ENCODE peak calls at places on chromosomes 12 and 14, in four cellular contexts. B is breast epithelium, O is DND-41, K is K562. L is an unnamed sample.

GRCh38 chr12:43578782-43579181 is 26.8 kb upstream of the ADAMTS20 start:
- DNase-seq in B (no peak), O (no peak), K (no peak), L (no peak)

GRCh38 chr14:91273885-91274273 is 29.4 kb upstream of the GPR68 start:
- DNase-seq in B (no peak), O (no peak), K (no peak), L (no peak)

GRCh38 chr14:50531595-50532501 is 521 bp downstream of the MAP4K5 start:
- DNase-seq in B (peak; percentile 22), O (peak; percentile 50), K (no peak), L (no peak)

GRCh38 chr12:28489256-28489655 is 299.0 kb downstream of the CCDC91 start:
- DNase-seq in B (no peak), O (no peak), K (no peak), L (no peak)

GRCh38 chr12:118548887-118549286 is 172.5 kb downstream of the SUDS3 start:
- DNase-seq in B (no peak), O (no peak), K (no peak), L (no peak)

GRCh38 chr12:126891789-126892188 is 1375.2 kb upstream of the TMEM132C start:
- DNase-seq in B (no peak), O (no peak), K (peak; percentile 85), L (no peak)

GRCh38 chr12:132065203-132065602 is 78.9 kb downstream of the DDX51 start:
- DNase-seq in B (no peak), O (peak; percentile 20), K (no peak), L (no peak)

GRCh38 chr12:6842075-6842474 is 1.4 kb downstream of the GNB3 start:
- DNase-seq in B (no peak), O (no peak), K (no peak), L (no peak)

GRCh38 chr14:67166450-67166853 is 22.8 kb upstream of the GARIN2 start:
- DNase-seq in B (no peak), O (peak; percentile 52), K (no peak), L (no peak)

GRCh38 chr14:43539210-43539609 is 967.9 kb downstream of the FSCB start:
- DNase-seq in B (no peak), O (no peak), K (no peak), L (no peak)

GRCh38 chr12:48795550-48796455 is 6.9 kb upstream of the ADCY6 start:
- DNase-seq in B (peak; percentile 64), O (peak; percentile 61), K (peak; percentile 79), L (peak; percentile 91)

GRCh38 chr14:56733396-56733795 is 76.9 kb downstream of the OTX2 start:
- DNase-seq in B (no peak), O (no peak), K (no peak), L (no peak)

GRCh38 chr12:108933950-108934349 is 54.1 kb downstream of the DAO start:
- DNase-seq in B (no peak), O (no peak), K (no peak), L (no peak)

GRCh38 chr12:65311260-65311659 is 32.8 kb downstream of the MSRB3 start:
- DNase-seq in B (no peak), O (no peak), K (no peak), L (no peak)

DNA sequence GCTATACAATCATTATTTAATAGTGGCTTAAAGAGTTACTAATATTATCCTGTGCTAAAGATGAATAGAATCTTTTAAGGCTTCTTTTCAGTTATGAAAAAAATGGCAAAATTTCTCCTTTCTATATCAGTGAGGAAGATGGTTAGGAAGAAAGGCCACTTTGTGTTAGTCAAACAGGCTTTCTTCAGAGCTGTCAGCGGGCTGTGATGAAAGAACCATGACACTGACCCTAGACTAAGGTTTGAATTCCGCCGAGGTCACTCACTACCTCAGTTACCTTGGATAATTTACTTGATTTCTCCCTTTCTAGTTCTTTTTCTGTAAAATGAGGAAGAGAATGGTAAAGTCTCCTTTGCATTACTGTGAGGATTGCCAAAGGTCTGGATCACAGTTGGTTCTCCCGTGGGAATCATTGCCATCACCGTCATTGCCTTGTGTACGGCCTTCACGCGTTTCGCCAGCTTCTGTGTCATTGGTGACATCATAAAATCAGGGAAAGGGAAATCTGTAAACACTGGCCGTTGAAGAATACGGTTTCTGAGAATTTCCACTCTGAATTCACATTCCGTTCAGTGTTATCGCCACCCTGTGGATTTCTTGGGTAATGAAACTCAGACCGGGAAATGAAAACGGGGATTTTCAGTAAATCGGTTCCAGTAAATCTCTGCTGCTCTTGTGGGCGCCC is 26.7 kb upstream of the YBX3 start:
- DNase-seq in B (peak; percentile 79), O (peak; percentile 83), K (peak; percentile 22), L (peak; percentile 34)
- TF ChIP-seq CTCF in B (peak; percentile 93), O (peak; percentile 97), K (peak; percentile 95), L (peak; percentile 98)

GRCh38 chr14:79514700-79515099 is 696.6 kb downstream of the DIO2 start:
- DNase-seq in B (no peak), O (no peak), K (no peak), L (no peak)

GRCh38 chr14:79511146-79511545 is 700.2 kb downstream of the DIO2 start:
- DNase-seq in B (no peak), O (no peak), K (no peak), L (no peak)

GRCh38 chr14:79513446-79513845 is 697.9 kb downstream of the DIO2 start:
- DNase-seq in B (no peak), O (no peak), K (no peak), L (no peak)

GRCh38 chr14:79516009-79516408 is 695.3 kb downstream of the DIO2 start:
- DNase-seq in B (no peak), O (no peak), K (no peak), L (no peak)

GRCh38 chr14:79515158-79515557 is 696.1 kb downstream of the DIO2 start:
- DNase-seq in B (no peak), O (no peak), K (no peak), L (no peak)
- TF ChIP-seq CTCF in B (no peak), O (no peak), K (no peak), L (no peak)

DNA sequence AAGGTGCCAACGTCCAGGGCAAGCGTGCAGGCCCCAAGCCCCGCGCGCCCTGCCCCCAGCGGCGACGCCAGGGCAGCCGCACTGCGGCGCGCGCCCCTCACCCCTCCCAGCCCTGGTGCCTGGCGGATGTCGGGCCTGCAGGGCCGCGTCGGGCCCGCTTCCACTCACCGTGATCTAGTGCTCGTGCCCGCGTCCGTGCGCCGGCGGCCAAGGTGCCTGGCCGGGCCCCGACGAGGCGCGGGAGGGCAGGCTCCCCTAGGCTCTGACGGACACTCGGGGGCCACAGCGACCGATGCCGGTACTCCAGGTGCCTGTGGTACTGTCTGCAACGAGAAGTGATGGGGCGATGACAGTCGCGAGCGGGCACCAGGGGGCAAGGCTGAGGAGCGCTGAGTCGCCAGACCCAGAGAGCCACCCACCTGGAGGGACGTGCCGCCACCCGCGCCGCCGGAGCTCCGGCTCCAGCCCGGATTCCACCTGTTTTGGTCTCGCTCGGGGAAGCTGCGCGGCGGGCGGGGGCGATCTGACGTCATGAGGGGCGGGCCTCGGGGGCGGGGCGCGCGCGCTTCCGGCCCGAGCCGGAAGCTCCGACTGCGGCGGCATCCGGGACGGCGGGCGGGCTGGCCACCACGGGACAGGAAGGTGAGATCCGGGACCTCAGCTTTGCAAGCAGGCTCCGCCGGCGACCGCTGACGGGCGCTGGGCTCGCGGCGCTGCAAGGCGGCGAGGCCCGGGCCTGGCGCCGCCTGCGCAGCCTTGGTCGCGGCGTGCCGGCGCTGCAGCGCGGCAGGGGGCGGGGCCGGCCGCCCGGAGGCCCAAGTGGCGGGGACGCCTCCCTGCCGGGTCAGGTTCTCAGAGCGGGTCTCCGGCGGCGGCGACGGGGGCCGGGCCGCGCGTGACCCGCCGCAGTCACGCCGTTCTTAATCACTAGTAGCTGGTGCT is at the start of the genes LYSET and MOAP1:
- DNase-seq in B (peak; percentile 81), O (peak; percentile 91), K (peak; percentile 87), L (peak; percentile 68)
- TF ChIP-seq CTCF in B (no peak), O (peak; percentile 47), K (peak; percentile 32), L (no peak)

DNA sequence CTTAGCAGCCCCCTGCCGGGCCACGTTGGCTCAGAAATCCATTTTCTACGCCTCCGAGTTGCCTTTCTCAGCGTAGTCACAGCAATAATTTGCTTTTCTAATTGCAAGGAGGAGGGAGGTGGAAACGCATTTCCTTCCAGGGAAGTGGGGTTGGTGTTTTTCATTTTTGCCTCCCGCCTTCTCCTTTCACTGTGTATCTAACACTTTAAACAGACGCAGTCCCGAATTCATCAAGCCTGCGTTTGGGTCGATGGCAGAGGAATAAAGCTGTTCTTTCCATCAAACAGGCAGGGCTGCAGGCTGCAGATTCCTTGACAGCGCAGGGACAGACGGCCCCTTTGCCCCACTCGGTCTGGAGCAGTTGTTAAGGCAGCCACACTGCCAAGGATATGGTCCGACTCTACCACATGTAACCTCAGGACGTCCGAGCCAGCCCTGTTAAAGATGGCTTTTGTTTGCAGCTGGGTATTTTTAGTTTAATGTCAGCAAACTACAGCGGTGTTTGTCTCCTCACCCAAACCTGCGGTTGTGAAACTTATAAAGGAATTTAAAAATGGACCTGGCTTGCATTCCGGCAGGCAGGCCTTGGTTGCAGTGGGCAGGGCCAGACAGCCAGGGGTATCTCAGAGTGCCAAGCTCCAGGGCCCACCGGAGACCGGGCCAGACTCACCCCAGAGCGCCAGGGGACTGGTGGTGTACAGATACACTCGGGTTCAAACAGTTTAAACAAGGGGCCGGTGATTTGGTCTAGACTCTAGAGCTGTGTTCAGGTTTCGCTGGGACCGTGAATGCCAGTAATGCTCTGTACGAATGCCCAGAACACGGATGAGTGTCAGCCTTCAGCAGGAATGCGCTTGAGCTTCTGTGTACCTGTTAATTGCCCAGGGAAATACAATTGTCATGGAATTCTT is 2.2 kb downstream of the CHST11 start:
- DNase-seq in B (no peak), O (peak; percentile 49), K (peak; percentile 30), L (no peak)
- TF ChIP-seq CTCF in B (no peak), O (no peak), K (no peak), L (no peak)

DNA sequence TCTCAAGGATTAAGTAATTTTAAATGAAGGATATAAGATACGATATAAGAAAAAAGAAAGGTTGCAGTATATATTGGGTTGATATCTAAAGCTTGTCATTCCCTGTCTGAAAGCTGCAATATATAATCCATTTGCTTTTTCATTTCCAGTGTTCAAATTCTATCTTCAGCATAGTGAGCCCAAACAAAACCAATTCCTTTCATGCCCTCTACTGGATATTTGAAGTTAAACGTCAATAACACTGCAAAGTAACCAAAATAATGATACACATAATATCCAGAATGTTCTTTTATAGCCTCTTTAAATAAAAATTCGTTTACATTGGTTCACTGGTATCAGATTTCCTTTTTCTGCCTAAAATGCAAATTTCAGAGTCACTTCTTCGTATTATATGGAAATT is 64.5 kb upstream of the DAAM1 start:
- DNase-seq in B (no peak), O (no peak), K (no peak), L (no peak)
- TF ChIP-seq CTCF in B (no peak), O (peak; percentile 36), K (peak; percentile 10), L (peak; percentile 57)

DNA sequence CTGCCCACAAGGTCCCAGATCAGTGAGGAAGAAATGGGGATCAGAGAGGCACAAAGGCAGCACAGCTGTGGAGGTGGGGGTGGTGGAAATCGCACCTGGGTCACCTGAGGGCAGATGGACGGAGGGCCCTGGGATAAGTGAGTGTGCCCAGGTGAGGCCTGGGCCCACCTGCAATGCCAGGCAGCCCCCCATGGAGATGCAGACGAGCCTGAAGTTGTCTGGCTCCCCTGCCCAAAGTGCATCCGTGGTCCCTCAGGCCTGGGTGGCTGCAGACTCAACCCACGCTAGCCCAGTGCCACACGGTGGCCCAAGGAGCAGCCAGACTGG is 84.9 kb downstream of the NCOR2 start:
- DNase-seq in B (no peak), O (no peak), K (no peak), L (no peak)
- TF ChIP-seq CTCF in B (no peak), O (no peak), K (no peak), L (no peak)